ENCODE peak calls at places on chromosomes 16 and 17, in seven cellular contexts. D, V, E, F, Z, G and K are unnamed samples. For H3K9me2, the result is how much of the 10 kb centered on the place peaks cover.

GRCh38 chr17:63998721-63999679 is 849 bp downstream of the PRR29 start:
- DNase-seq in D (no peak), V (peak), E (peak), F (no peak), Z (no peak), G (peak), K (no peak)

GRCh38 chr17:75508122-75508719 is 7.1 kb downstream of the CASKIN2 start:
- DNase-seq in D (no peak), V (no peak), E (no peak), F (no peak), Z (no peak), G (no peak), K (no peak)

GRCh38 chr16:64715624-64716023 is 406.2 kb downstream of the CDH11 start:
- DNase-seq in D (no peak), V (no peak), E (no peak), F (no peak), Z (peak), G (no peak), K (no peak)

GRCh38 chr17:83078378-83079339 is 750 bp upstream of the METRNL start:
- DNase-seq in D (no peak), V (peak), E (no peak), F (no peak), Z (peak), G (no peak), K (no peak)

GRCh38 chr16:83906690-83907089 is 7.8 kb downstream of the MLYCD start:
- DNase-seq in D (no peak), V (no peak), E (no peak), F (no peak), Z (peak), G (no peak), K (no peak)

GRCh38 chr17:61972311-61972710 is 44.5 kb upstream of the INTS2 start:
- DNase-seq in D (no peak), V (no peak), E (no peak), F (no peak), Z (no peak), G (no peak), K (no peak)

GRCh38 chr17:51006601-51007000 is 114.1 kb downstream of the SPAG9 start:
- DNase-seq in D (no peak), V (no peak), E (no peak), F (no peak), Z (no peak), G (no peak), K (no peak)

GRCh38 chr17:68954146-68954971 is 833 bp downstream of the ABCA8 start:
- DNase-seq in D (no peak), V (no peak), E (no peak), F (peak), Z (no peak), G (no peak), K (no peak)

GRCh38 chr16:75238132-75238852 is 13.1 kb downstream of the BCAR1 start:
- DNase-seq in D (no peak), V (peak), E (no peak), F (no peak), Z (peak), G (no peak), K (no peak)

GRCh38 chr17:14594690-14595089 is 293.8 kb downstream of the HS3ST3B1 start:
- DNase-seq in D (no peak), V (no peak), E (no peak), F (peak), Z (no peak), G (no peak), K (no peak)

GRCh38 chr16:53207810-53208752 is 153.3 kb downstream of the CHD9 start:
- DNase-seq in D (peak), V (peak), E (peak), F (peak), Z (peak), G (no peak), K (peak)

GRCh38 chr16:87333101-87333500 is 15.9 kb upstream of the C16orf95 start:
- DNase-seq in D (no peak), V (no peak), E (no peak), F (no peak), Z (no peak), G (no peak), K (no peak)

GRCh38 chr17:48718162-48718780 is 4.0 kb downstream of the PRAC1 start:
- DNase-seq in D (no peak), V (no peak), E (peak), F (peak), Z (no peak), G (no peak), K (no peak)

GRCh38 chr16:58272855-58273254 is 22.0 kb downstream of the PRSS54 start:
- DNase-seq in D (no peak), V (no peak), E (no peak), F (no peak), Z (no peak), G (no peak), K (no peak)

GRCh38 chr17:30376621-30377452 is 1.9 kb upstream of the CPD start:
- DNase-seq in D (no peak), V (no peak), E (no peak), F (peak), Z (peak), G (peak), K (no peak)

GRCh38 chr17:962650-963049 is 16.9 kb downstream of the NXN start:
- DNase-seq in D (no peak), V (no peak), E (peak), F (no peak), Z (no peak), G (no peak), K (no peak)

GRCh38 chr17:14052886-14053615 is 16.3 kb upstream of the COX10 start:
- DNase-seq in D (no peak), V (no peak), E (no peak), F (no peak), Z (peak), G (no peak), K (no peak)

GRCh38 chr16:391885-392335 is 5.1 kb upstream of the NME4 start:
- DNase-seq in D (no peak), V (peak), E (peak), F (peak), Z (peak), G (peak), K (peak)

DNA sequence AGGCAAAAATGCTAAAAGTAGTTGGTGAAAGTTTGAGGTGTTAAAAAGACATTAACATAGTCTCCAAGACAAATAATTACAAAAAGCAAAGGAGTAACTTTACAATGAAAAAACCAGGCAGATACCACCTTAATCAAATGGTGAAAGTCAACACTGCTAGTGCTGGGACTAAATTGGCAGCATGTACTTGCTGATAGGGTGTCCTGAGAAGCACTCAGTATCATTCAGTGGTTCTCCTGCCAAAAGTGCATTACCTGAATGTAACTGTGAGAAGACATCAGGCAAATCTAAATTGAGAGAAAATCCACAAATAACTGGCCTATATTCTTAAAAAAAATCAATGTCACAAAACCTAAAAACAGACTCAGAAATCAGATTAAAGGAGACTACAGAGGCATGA is 8.0 kb downstream of the KIAA0753 start:
- DNase-seq in D (no peak), V (no peak), E (no peak), F (no peak), Z (no peak), G (no peak), K (no peak)
- H3K9me2 ChIP-seq in D (under half), V (under half), E (under half), F (under half), Z (under half), G (under half), K (under half)

GRCh38 chr17:29143894-29144293 is 36.3 kb downstream of the MYO18A start:
- DNase-seq in D (no peak), V (peak), E (peak), F (peak), Z (no peak), G (peak), K (peak)
- TF ChIP-seq CTCF in D (peak), V (peak), E (peak), F (peak), Z (peak), G (peak), K (peak)

DNA sequence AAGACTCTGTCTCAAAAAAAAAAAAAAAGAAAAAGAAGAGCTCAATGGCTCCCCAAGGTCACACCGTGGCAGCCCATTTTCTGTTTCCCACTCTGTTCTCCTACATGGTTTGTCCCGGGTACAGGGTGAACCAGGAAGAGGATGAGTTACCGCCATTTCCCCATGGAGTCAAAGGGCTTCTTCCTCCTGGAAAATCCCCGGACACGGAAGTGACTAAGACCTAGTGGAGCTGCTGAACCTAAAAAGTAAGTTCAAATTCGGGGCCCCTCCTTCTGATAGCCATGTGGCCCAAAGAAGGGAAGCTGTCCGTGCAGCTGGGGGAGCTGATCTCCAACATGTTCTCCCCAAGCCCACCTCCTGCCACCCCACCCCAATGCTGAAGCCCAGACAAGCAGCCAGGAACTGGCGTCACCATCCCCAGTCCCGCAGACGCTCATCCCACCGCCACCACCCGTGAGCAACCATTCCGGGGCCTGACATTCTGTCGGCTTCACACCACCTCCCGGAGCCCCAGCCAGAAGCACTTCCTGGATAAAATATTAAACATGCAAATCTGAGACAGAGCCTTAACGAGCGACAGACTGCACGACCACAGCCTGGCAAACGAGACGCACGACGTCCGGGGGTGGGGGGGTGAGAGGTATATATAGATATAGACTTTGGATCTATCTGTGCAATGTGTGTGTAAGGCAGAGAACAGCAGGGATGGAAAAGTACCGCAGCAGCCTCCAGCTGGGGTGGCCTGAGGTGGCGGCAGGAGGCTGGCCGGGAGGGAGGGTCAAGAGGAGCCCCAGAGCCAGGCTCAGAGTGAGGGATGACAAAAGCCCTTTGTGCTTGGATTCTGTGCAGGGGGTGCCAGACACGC is 17.6 kb downstream of the EPOP start:
- DNase-seq in D (no peak), V (no peak), E (no peak), F (no peak), Z (no peak), G (no peak), K (peak)
- H2AFZ ChIP-seq in D (no peak), V (no peak), E (peak), F (no peak), Z (no peak), G (no peak), K (peak)

DNA sequence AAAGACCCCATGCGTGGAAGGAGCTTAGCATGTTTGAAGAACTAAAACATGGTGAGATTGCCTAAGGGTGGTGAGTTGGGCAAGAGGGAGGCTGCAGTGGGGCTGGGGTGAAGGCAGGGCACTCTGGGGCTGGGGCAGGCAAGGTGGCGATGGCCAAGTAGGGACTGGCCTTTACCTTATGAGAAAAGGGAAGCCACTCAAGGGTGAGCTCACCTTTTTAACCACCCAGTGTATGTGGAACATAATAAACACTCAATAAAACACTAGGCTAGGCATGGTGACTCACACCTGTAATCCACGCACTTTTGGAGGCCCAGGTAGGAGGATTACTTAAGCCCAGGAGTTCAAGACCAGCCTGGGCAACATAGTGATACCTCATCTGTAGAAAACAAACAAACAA is 37.7 kb downstream of the LYRM9 start:
- DNase-seq in D (no peak), V (no peak), E (no peak), F (no peak), Z (no peak), G (no peak), K (no peak)
- H3K9me2 ChIP-seq in D (under half), V (under half), E (under half), F (under half), Z (under half), G (under half), K (under half)

GRCh38 chr16:14024300-14024699 is 46.8 kb upstream of the MRTFB start:
- DNase-seq in D (no peak), V (no peak), E (no peak), F (peak), Z (no peak), G (peak), K (peak)
- TF ChIP-seq CTCF in D (no peak), V (no peak), E (no peak), F (no peak), Z (no peak), G (no peak), K (no peak)

DNA sequence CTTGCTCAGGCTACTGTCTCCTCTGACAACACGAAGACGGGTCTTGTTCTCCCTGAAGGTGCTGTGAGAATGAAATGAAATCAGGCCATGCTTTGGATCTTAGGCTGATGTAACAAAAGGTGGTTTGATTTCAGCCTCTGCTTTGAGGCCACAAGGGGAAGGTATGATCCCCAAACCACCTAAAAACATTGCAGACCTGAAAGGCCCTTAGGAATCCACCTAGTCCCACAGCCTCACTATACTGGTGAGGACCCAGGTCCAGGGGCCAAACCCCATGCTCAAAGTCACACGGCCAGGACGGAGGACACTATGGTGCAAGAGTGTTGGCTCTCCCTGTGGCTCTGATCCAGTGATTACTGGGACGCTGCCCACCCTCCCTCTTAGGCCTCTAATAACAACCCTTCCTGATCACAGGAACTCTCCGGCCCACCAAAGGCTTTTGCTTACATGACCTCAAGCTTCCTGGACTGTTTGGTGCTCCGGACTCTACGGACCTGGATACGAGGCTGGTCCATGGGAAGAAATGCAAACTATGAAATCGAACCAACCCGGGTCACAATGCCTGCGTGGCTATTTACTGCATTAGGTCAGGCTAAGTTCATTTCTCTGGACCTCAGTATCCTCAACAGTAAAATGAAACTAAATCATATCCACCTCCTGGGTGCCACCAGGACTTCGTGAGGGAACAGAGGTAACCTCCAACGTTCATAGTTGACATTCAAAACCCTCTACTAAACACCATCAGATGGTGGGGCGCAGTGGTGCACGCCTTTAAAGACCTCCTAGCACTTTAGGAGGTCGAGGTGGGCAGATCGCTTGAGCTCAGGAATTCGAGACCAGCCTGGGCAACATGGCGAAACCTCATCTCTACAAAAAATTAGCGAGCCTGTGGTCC is 1.5 kb downstream of the TRIM25 start:
- DNase-seq in D (no peak), V (no peak), E (no peak), F (peak), Z (no peak), G (no peak), K (no peak)
- H2AFZ ChIP-seq in D (no peak), V (no peak), E (no peak), F (no peak), Z (no peak), G (no peak), K (peak)

GRCh38 chr16:55754056-55754455 is 78.8 kb downstream of the CES1 start:
- DNase-seq in D (no peak), V (no peak), E (no peak), F (no peak), Z (no peak), G (no peak), K (no peak)
- H3K9me2 ChIP-seq in D (under half), V (under half), E (under half), F (under half), Z (under half), G (under half), K (under half)

GRCh38 chr17:78828470-78829185 is 12.0 kb downstream of the USP36 start:
- DNase-seq in D (peak), V (peak), E (peak), F (peak), Z (peak), G (no peak), K (no peak)
- TF ChIP-seq CTCF in D (no peak), V (peak), E (peak), F (peak), Z (no peak), G (peak), K (peak)

GRCh38 chr16:51596247-51596646 is 445.2 kb upstream of the SALL1 start:
- DNase-seq in D (no peak), V (no peak), E (no peak), F (no peak), Z (no peak), G (no peak), K (no peak)

GRCh38 chr16:51592535-51592934 is 441.5 kb upstream of the SALL1 start:
- DNase-seq in D (no peak), V (no peak), E (no peak), F (no peak), Z (no peak), G (no peak), K (no peak)

GRCh38 chr16:51592013-51592501 is 441.0 kb upstream of the SALL1 start:
- DNase-seq in D (no peak), V (no peak), E (peak), F (no peak), Z (peak), G (no peak), K (no peak)

GRCh38 chr16:51591480-51591879 is 440.4 kb upstream of the SALL1 start:
- DNase-seq in D (no peak), V (no peak), E (no peak), F (no peak), Z (no peak), G (no peak), K (no peak)
- H2AFZ ChIP-seq in D (no peak), V (no peak), E (peak), F (no peak), Z (no peak), G (no peak), K (no peak)